ENCODE peak calls at places on chromosomes 12 and 14, in seven cellular contexts. One of them, this sample, is unnamed.

GRCh38 chr14:24943024-24943423 is 106.9 kb downstream of the STXBP6 start:
- DNase-seq in memory B cell: no peak
- DNase-seq in right atrium auricular region: no peak
- DNase-seq in CD4-positive, alpha-beta T cell: no peak
- DNase-seq in activated naive CD8-positive, alpha-beta T cell treated with anti-CD3 and anti-CD28 coated beads, Interleukin-2, amount 50 U/mL, for 24 hours: no peak
- DNase-seq in activated B cell treated with CpG ODN at 0.5 μM for 24 hours: no peak
- DNase-seq in NCI-H1694 treated with DMSO at 0.1 percent for 48 hours: no peak
- DNase-seq in this sample: no peak

GRCh38 chr12:95953000-95953399 is 9.9 kb downstream of the AMDHD1 start:
- DNase-seq in activated B cell treated with CpG ODN at 0.5 μM for 24 hours: no peak
- DNase-seq in NCI-H1694 treated with DMSO at 0.1 percent for 48 hours: no peak
- DNase-seq in right atrium auricular region: no peak
- DNase-seq in activated naive CD8-positive, alpha-beta T cell treated with anti-CD3 and anti-CD28 coated beads, Interleukin-2, amount 50 U/mL, for 24 hours: no peak
- DNase-seq in CD4-positive, alpha-beta T cell: no peak
- DNase-seq in memory B cell: no peak
- DNase-seq in this sample: no peak

GRCh38 chr14:50527970-50528369 is 4.4 kb downstream of the MAP4K5 start:
- DNase-seq in memory B cell: no peak
- DNase-seq in right atrium auricular region: no peak
- DNase-seq in activated B cell treated with CpG ODN at 0.5 μM for 24 hours: no peak
- DNase-seq in activated naive CD8-positive, alpha-beta T cell treated with anti-CD3 and anti-CD28 coated beads, Interleukin-2, amount 50 U/mL, for 24 hours: no peak
- DNase-seq in NCI-H1694 treated with DMSO at 0.1 percent for 48 hours: no peak
- DNase-seq in CD4-positive, alpha-beta T cell: no peak
- DNase-seq in this sample: no peak

GRCh38 chr14:104680056-104680805 is 9.2 kb upstream of the INF2 start:
- DNase-seq in right atrium auricular region: no peak
- DNase-seq in activated B cell treated with CpG ODN at 0.5 μM for 24 hours: no peak
- DNase-seq in activated naive CD8-positive, alpha-beta T cell treated with anti-CD3 and anti-CD28 coated beads, Interleukin-2, amount 50 U/mL, for 24 hours: no peak
- DNase-seq in CD4-positive, alpha-beta T cell: no peak
- DNase-seq in memory B cell: no peak
- DNase-seq in NCI-H1694 treated with DMSO at 0.1 percent for 48 hours: no peak
- DNase-seq in this sample: no peak

GRCh38 chr12:50314629-50315312 is 31.5 kb upstream of the LIMA1 start:
- DNase-seq in activated B cell treated with CpG ODN at 0.5 μM for 24 hours: no peak
- DNase-seq in right atrium auricular region: no peak
- DNase-seq in CD4-positive, alpha-beta T cell: no peak
- DNase-seq in memory B cell: no peak
- DNase-seq in NCI-H1694 treated with DMSO at 0.1 percent for 48 hours: peak; percentile 61
- DNase-seq in activated naive CD8-positive, alpha-beta T cell treated with anti-CD3 and anti-CD28 coated beads, Interleukin-2, amount 50 U/mL, for 24 hours: no peak
- DNase-seq in this sample: no peak

GRCh38 chr12:67096533-67097318 is 172.4 kb upstream of the CAND1 start:
- DNase-seq in memory B cell: no peak
- DNase-seq in activated naive CD8-positive, alpha-beta T cell treated with anti-CD3 and anti-CD28 coated beads, Interleukin-2, amount 50 U/mL, for 24 hours: no peak
- DNase-seq in activated B cell treated with CpG ODN at 0.5 μM for 24 hours: no peak
- DNase-seq in NCI-H1694 treated with DMSO at 0.1 percent for 48 hours: no peak
- DNase-seq in CD4-positive, alpha-beta T cell: no peak
- DNase-seq in right atrium auricular region: no peak
- DNase-seq in this sample: no peak

GRCh38 chr12:107319536-107320030 is 226.2 kb upstream of the CRY1 start:
- DNase-seq in activated B cell treated with CpG ODN at 0.5 μM for 24 hours: no peak
- DNase-seq in right atrium auricular region: no peak
- DNase-seq in memory B cell: no peak
- DNase-seq in activated naive CD8-positive, alpha-beta T cell treated with anti-CD3 and anti-CD28 coated beads, Interleukin-2, amount 50 U/mL, for 24 hours: peak; percentile 22
- DNase-seq in NCI-H1694 treated with DMSO at 0.1 percent for 48 hours: no peak
- DNase-seq in CD4-positive, alpha-beta T cell: no peak
- DNase-seq in this sample: no peak

GRCh38 chr12:6507102-6507998 is 13.4 kb downstream of the NCAPD2 start:
- DNase-seq in memory B cell: no peak
- DNase-seq in activated B cell treated with CpG ODN at 0.5 μM for 24 hours: no peak
- DNase-seq in activated naive CD8-positive, alpha-beta T cell treated with anti-CD3 and anti-CD28 coated beads, Interleukin-2, amount 50 U/mL, for 24 hours: no peak
- DNase-seq in CD4-positive, alpha-beta T cell: no peak
- DNase-seq in right atrium auricular region: no peak
- DNase-seq in NCI-H1694 treated with DMSO at 0.1 percent for 48 hours: no peak
- DNase-seq in this sample: no peak

GRCh38 chr12:108846320-108846719 is 11.1 kb downstream of the SSH1 start:
- DNase-seq in memory B cell: no peak
- DNase-seq in activated naive CD8-positive, alpha-beta T cell treated with anti-CD3 and anti-CD28 coated beads, Interleukin-2, amount 50 U/mL, for 24 hours: no peak
- DNase-seq in NCI-H1694 treated with DMSO at 0.1 percent for 48 hours: peak; percentile 92
- DNase-seq in CD4-positive, alpha-beta T cell: no peak
- DNase-seq in activated B cell treated with CpG ODN at 0.5 μM for 24 hours: no peak
- DNase-seq in right atrium auricular region: no peak
- DNase-seq in this sample: peak; percentile 42

GRCh38 chr12:39252628-39253027 is 190.3 kb downstream of the KIF21A start:
- DNase-seq in activated naive CD8-positive, alpha-beta T cell treated with anti-CD3 and anti-CD28 coated beads, Interleukin-2, amount 50 U/mL, for 24 hours: no peak
- DNase-seq in CD4-positive, alpha-beta T cell: no peak
- DNase-seq in right atrium auricular region: no peak
- DNase-seq in NCI-H1694 treated with DMSO at 0.1 percent for 48 hours: no peak
- DNase-seq in activated B cell treated with CpG ODN at 0.5 μM for 24 hours: no peak
- DNase-seq in memory B cell: no peak
- DNase-seq in this sample: no peak

GRCh38 chr12:123427036-123427769 is 9.3 kb downstream of the RILPL2 start:
- DNase-seq in right atrium auricular region: no peak
- DNase-seq in CD4-positive, alpha-beta T cell: no peak
- DNase-seq in NCI-H1694 treated with DMSO at 0.1 percent for 48 hours: no peak
- DNase-seq in activated B cell treated with CpG ODN at 0.5 μM for 24 hours: peak; percentile 67
- DNase-seq in activated naive CD8-positive, alpha-beta T cell treated with anti-CD3 and anti-CD28 coated beads, Interleukin-2, amount 50 U/mL, for 24 hours: peak; percentile 18
- DNase-seq in memory B cell: peak; percentile 72
- DNase-seq in this sample: no peak

GRCh38 chr12:32586390-32586789 is 92.7 kb upstream of the DNM1L start:
- DNase-seq in memory B cell: no peak
- DNase-seq in activated naive CD8-positive, alpha-beta T cell treated with anti-CD3 and anti-CD28 coated beads, Interleukin-2, amount 50 U/mL, for 24 hours: no peak
- DNase-seq in activated B cell treated with CpG ODN at 0.5 μM for 24 hours: no peak
- DNase-seq in CD4-positive, alpha-beta T cell: no peak
- DNase-seq in right atrium auricular region: no peak
- DNase-seq in NCI-H1694 treated with DMSO at 0.1 percent for 48 hours: peak; percentile 94
- DNase-seq in this sample: no peak

GRCh38 chr12:46473634-46474201 is 101.1 kb upstream of the SLC38A2 start:
- DNase-seq in right atrium auricular region: peak; percentile 87
- DNase-seq in memory B cell: no peak
- DNase-seq in activated naive CD8-positive, alpha-beta T cell treated with anti-CD3 and anti-CD28 coated beads, Interleukin-2, amount 50 U/mL, for 24 hours: no peak
- DNase-seq in activated B cell treated with CpG ODN at 0.5 μM for 24 hours: no peak
- DNase-seq in CD4-positive, alpha-beta T cell: no peak
- DNase-seq in NCI-H1694 treated with DMSO at 0.1 percent for 48 hours: no peak
- DNase-seq in this sample: no peak

GRCh38 chr12:3600039-3600720 is 109.2 kb downstream of the PRMT8 start:
- DNase-seq in activated naive CD8-positive, alpha-beta T cell treated with anti-CD3 and anti-CD28 coated beads, Interleukin-2, amount 50 U/mL, for 24 hours: no peak
- DNase-seq in right atrium auricular region: no peak
- DNase-seq in NCI-H1694 treated with DMSO at 0.1 percent for 48 hours: no peak
- DNase-seq in activated B cell treated with CpG ODN at 0.5 μM for 24 hours: no peak
- DNase-seq in CD4-positive, alpha-beta T cell: no peak
- DNase-seq in memory B cell: no peak
- DNase-seq in this sample: no peak

GRCh38 chr12:66964629-66965028 is 285.8 kb upstream of the GRIP1 start:
- DNase-seq in activated B cell treated with CpG ODN at 0.5 μM for 24 hours: no peak
- DNase-seq in NCI-H1694 treated with DMSO at 0.1 percent for 48 hours: no peak
- DNase-seq in memory B cell: no peak
- DNase-seq in activated naive CD8-positive, alpha-beta T cell treated with anti-CD3 and anti-CD28 coated beads, Interleukin-2, amount 50 U/mL, for 24 hours: peak; percentile 14
- DNase-seq in right atrium auricular region: no peak
- DNase-seq in CD4-positive, alpha-beta T cell: no peak
- DNase-seq in this sample: no peak

GRCh38 chr12:46282829-46283228 is 14.0 kb upstream of the SLC38A1 start:
- DNase-seq in right atrium auricular region: no peak
- DNase-seq in CD4-positive, alpha-beta T cell: no peak
- DNase-seq in activated B cell treated with CpG ODN at 0.5 μM for 24 hours: no peak
- DNase-seq in activated naive CD8-positive, alpha-beta T cell treated with anti-CD3 and anti-CD28 coated beads, Interleukin-2, amount 50 U/mL, for 24 hours: no peak
- DNase-seq in memory B cell: no peak
- DNase-seq in NCI-H1694 treated with DMSO at 0.1 percent for 48 hours: no peak
- DNase-seq in this sample: no peak

GRCh38 chr12:89354630-89354931 is 2.3 kb upstream of the DUSP6 start:
- DNase-seq in CD4-positive, alpha-beta T cell: no peak
- DNase-seq in memory B cell: no peak
- DNase-seq in right atrium auricular region: no peak
- DNase-seq in activated B cell treated with CpG ODN at 0.5 μM for 24 hours: no peak
- DNase-seq in activated naive CD8-positive, alpha-beta T cell treated with anti-CD3 and anti-CD28 coated beads, Interleukin-2, amount 50 U/mL, for 24 hours: no peak
- DNase-seq in NCI-H1694 treated with DMSO at 0.1 percent for 48 hours: no peak
- DNase-seq in this sample: no peak

GRCh38 chr14:52312872-52313492 is 1.1 kb upstream of the PTGER2 start:
- DNase-seq in right atrium auricular region: no peak
- DNase-seq in memory B cell: no peak
- DNase-seq in activated B cell treated with CpG ODN at 0.5 μM for 24 hours: no peak
- DNase-seq in activated naive CD8-positive, alpha-beta T cell treated with anti-CD3 and anti-CD28 coated beads, Interleukin-2, amount 50 U/mL, for 24 hours: no peak
- DNase-seq in CD4-positive, alpha-beta T cell: no peak
- DNase-seq in NCI-H1694 treated with DMSO at 0.1 percent for 48 hours: no peak
- DNase-seq in this sample: no peak

GRCh38 chr12:18141583-18141982 is 51.6 kb upstream of the RERGL start:
- DNase-seq in CD4-positive, alpha-beta T cell: no peak
- DNase-seq in right atrium auricular region: no peak
- DNase-seq in memory B cell: no peak
- DNase-seq in activated naive CD8-positive, alpha-beta T cell treated with anti-CD3 and anti-CD28 coated beads, Interleukin-2, amount 50 U/mL, for 24 hours: no peak
- DNase-seq in activated B cell treated with CpG ODN at 0.5 μM for 24 hours: no peak
- DNase-seq in NCI-H1694 treated with DMSO at 0.1 percent for 48 hours: no peak
- DNase-seq in this sample: no peak

GRCh38 chr14:21070083-21070609 is at the start of gene ARHGEF40:
- DNase-seq in memory B cell: no peak
- DNase-seq in activated naive CD8-positive, alpha-beta T cell treated with anti-CD3 and anti-CD28 coated beads, Interleukin-2, amount 50 U/mL, for 24 hours: peak; percentile 27
- DNase-seq in CD4-positive, alpha-beta T cell: no peak
- DNase-seq in NCI-H1694 treated with DMSO at 0.1 percent for 48 hours: no peak
- DNase-seq in right atrium auricular region: no peak
- DNase-seq in activated B cell treated with CpG ODN at 0.5 μM for 24 hours: peak; percentile 43
- DNase-seq in this sample: peak; percentile 37

GRCh38 chr12:132904718-132905328 is 17.4 kb upstream of the CHFR start:
- DNase-seq in activated naive CD8-positive, alpha-beta T cell treated with anti-CD3 and anti-CD28 coated beads, Interleukin-2, amount 50 U/mL, for 24 hours: peak; percentile 93
- DNase-seq in CD4-positive, alpha-beta T cell: peak; percentile 94
- DNase-seq in activated B cell treated with CpG ODN at 0.5 μM for 24 hours: peak; percentile 77
- DNase-seq in NCI-H1694 treated with DMSO at 0.1 percent for 48 hours: no peak
- DNase-seq in right atrium auricular region: peak; percentile 82
- DNase-seq in memory B cell: peak; percentile 79
- DNase-seq in this sample: no peak

GRCh38 chr14:105023791-105024480 is 3.1 kb upstream of the CDCA4 start:
- DNase-seq in activated naive CD8-positive, alpha-beta T cell treated with anti-CD3 and anti-CD28 coated beads, Interleukin-2, amount 50 U/mL, for 24 hours: no peak
- DNase-seq in NCI-H1694 treated with DMSO at 0.1 percent for 48 hours: no peak
- DNase-seq in activated B cell treated with CpG ODN at 0.5 μM for 24 hours: no peak
- DNase-seq in memory B cell: no peak
- DNase-seq in right atrium auricular region: no peak
- DNase-seq in CD4-positive, alpha-beta T cell: no peak
- DNase-seq in this sample: no peak

GRCh38 chr14:102909462-102909861 is 13.0 kb upstream of the AMN start:
- DNase-seq in NCI-H1694 treated with DMSO at 0.1 percent for 48 hours: no peak
- DNase-seq in right atrium auricular region: no peak
- DNase-seq in activated naive CD8-positive, alpha-beta T cell treated with anti-CD3 and anti-CD28 coated beads, Interleukin-2, amount 50 U/mL, for 24 hours: no peak
- DNase-seq in activated B cell treated with CpG ODN at 0.5 μM for 24 hours: no peak
- DNase-seq in memory B cell: no peak
- DNase-seq in CD4-positive, alpha-beta T cell: no peak
- DNase-seq in this sample: no peak

GRCh38 chr12:26939192-26939832 is 1.0 kb downstream of the FGFR1OP2 start:
- DNase-seq in activated B cell treated with CpG ODN at 0.5 μM for 24 hours: no peak
- DNase-seq in NCI-H1694 treated with DMSO at 0.1 percent for 48 hours: no peak
- DNase-seq in activated naive CD8-positive, alpha-beta T cell treated with anti-CD3 and anti-CD28 coated beads, Interleukin-2, amount 50 U/mL, for 24 hours: no peak
- DNase-seq in memory B cell: no peak
- DNase-seq in right atrium auricular region: no peak
- DNase-seq in CD4-positive, alpha-beta T cell: no peak
- DNase-seq in this sample: no peak

GRCh38 chr12:120775862-120776552 is 50.4 kb downstream of the ACADS start:
- DNase-seq in CD4-positive, alpha-beta T cell: no peak
- DNase-seq in right atrium auricular region: no peak
- DNase-seq in activated B cell treated with CpG ODN at 0.5 μM for 24 hours: no peak
- DNase-seq in activated naive CD8-positive, alpha-beta T cell treated with anti-CD3 and anti-CD28 coated beads, Interleukin-2, amount 50 U/mL, for 24 hours: no peak
- DNase-seq in memory B cell: no peak
- DNase-seq in NCI-H1694 treated with DMSO at 0.1 percent for 48 hours: no peak
- DNase-seq in this sample: no peak

GRCh38 chr12:19833775-19834501 is 394.6 kb downstream of the AEBP2 start:
- DNase-seq in CD4-positive, alpha-beta T cell: no peak
- DNase-seq in activated B cell treated with CpG ODN at 0.5 μM for 24 hours: no peak
- DNase-seq in memory B cell: no peak
- DNase-seq in activated naive CD8-positive, alpha-beta T cell treated with anti-CD3 and anti-CD28 coated beads, Interleukin-2, amount 50 U/mL, for 24 hours: peak; percentile 20
- DNase-seq in NCI-H1694 treated with DMSO at 0.1 percent for 48 hours: no peak
- DNase-seq in right atrium auricular region: no peak
- DNase-seq in this sample: no peak

GRCh38 chr12:110694330-110694891 is 5.5 kb upstream of the HVCN1 start:
- DNase-seq in memory B cell: no peak
- DNase-seq in CD4-positive, alpha-beta T cell: no peak
- DNase-seq in activated naive CD8-positive, alpha-beta T cell treated with anti-CD3 and anti-CD28 coated beads, Interleukin-2, amount 50 U/mL, for 24 hours: no peak
- DNase-seq in right atrium auricular region: peak; percentile 73
- DNase-seq in NCI-H1694 treated with DMSO at 0.1 percent for 48 hours: no peak
- DNase-seq in activated B cell treated with CpG ODN at 0.5 μM for 24 hours: no peak
- DNase-seq in this sample: peak; percentile 15

GRCh38 chr12:56517854-56518253 is 3.8 kb upstream of the RBMS2 start:
- DNase-seq in CD4-positive, alpha-beta T cell: no peak
- DNase-seq in memory B cell: no peak
- DNase-seq in NCI-H1694 treated with DMSO at 0.1 percent for 48 hours: no peak
- DNase-seq in activated naive CD8-positive, alpha-beta T cell treated with anti-CD3 and anti-CD28 coated beads, Interleukin-2, amount 50 U/mL, for 24 hours: no peak
- DNase-seq in right atrium auricular region: no peak
- DNase-seq in activated B cell treated with CpG ODN at 0.5 μM for 24 hours: no peak
- DNase-seq in this sample: no peak

GRCh38 chr14:85599939-85600338 is 70.0 kb downstream of the FLRT2 start:
- DNase-seq in CD4-positive, alpha-beta T cell: no peak
- DNase-seq in NCI-H1694 treated with DMSO at 0.1 percent for 48 hours: no peak
- DNase-seq in activated naive CD8-positive, alpha-beta T cell treated with anti-CD3 and anti-CD28 coated beads, Interleukin-2, amount 50 U/mL, for 24 hours: no peak
- DNase-seq in right atrium auricular region: no peak
- DNase-seq in activated B cell treated with CpG ODN at 0.5 μM for 24 hours: no peak
- DNase-seq in memory B cell: no peak
- DNase-seq in this sample: no peak

GRCh38 chr12:77947326-77947725 is 116.6 kb downstream of the NAV3 start:
- DNase-seq in activated naive CD8-positive, alpha-beta T cell treated with anti-CD3 and anti-CD28 coated beads, Interleukin-2, amount 50 U/mL, for 24 hours: no peak
- DNase-seq in memory B cell: no peak
- DNase-seq in CD4-positive, alpha-beta T cell: no peak
- DNase-seq in NCI-H1694 treated with DMSO at 0.1 percent for 48 hours: no peak
- DNase-seq in right atrium auricular region: no peak
- DNase-seq in activated B cell treated with CpG ODN at 0.5 μM for 24 hours: no peak
- DNase-seq in this sample: no peak

GRCh38 chr12:74537126-74537706 is 419 bp upstream of the ATXN7L3B start:
- DNase-seq in right atrium auricular region: no peak
- DNase-seq in activated naive CD8-positive, alpha-beta T cell treated with anti-CD3 and anti-CD28 coated beads, Interleukin-2, amount 50 U/mL, for 24 hours: no peak
- DNase-seq in activated B cell treated with CpG ODN at 0.5 μM for 24 hours: no peak
- DNase-seq in memory B cell: no peak
- DNase-seq in CD4-positive, alpha-beta T cell: no peak
- DNase-seq in NCI-H1694 treated with DMSO at 0.1 percent for 48 hours: peak; percentile 77
- DNase-seq in this sample: no peak

GRCh38 chr14:70567791-70568190 is 32.7 kb downstream of the MED6 start:
- DNase-seq in activated naive CD8-positive, alpha-beta T cell treated with anti-CD3 and anti-CD28 coated beads, Interleukin-2, amount 50 U/mL, for 24 hours: no peak
- DNase-seq in CD4-positive, alpha-beta T cell: no peak
- DNase-seq in memory B cell: no peak
- DNase-seq in NCI-H1694 treated with DMSO at 0.1 percent for 48 hours: peak; percentile 43
- DNase-seq in activated B cell treated with CpG ODN at 0.5 μM for 24 hours: no peak
- DNase-seq in right atrium auricular region: no peak
- DNase-seq in this sample: no peak

GRCh38 chr12:106861984-106862894 is 87.8 kb downstream of the RIC8B start:
- DNase-seq in right atrium auricular region: no peak
- DNase-seq in CD4-positive, alpha-beta T cell: no peak
- DNase-seq in activated B cell treated with CpG ODN at 0.5 μM for 24 hours: no peak
- DNase-seq in NCI-H1694 treated with DMSO at 0.1 percent for 48 hours: no peak
- DNase-seq in memory B cell: no peak
- DNase-seq in activated naive CD8-positive, alpha-beta T cell treated with anti-CD3 and anti-CD28 coated beads, Interleukin-2, amount 50 U/mL, for 24 hours: no peak
- DNase-seq in this sample: no peak

GRCh38 chr14:104120281-104120741 is 18.1 kb upstream of the KIF26A start:
- DNase-seq in activated B cell treated with CpG ODN at 0.5 μM for 24 hours: no peak
- DNase-seq in NCI-H1694 treated with DMSO at 0.1 percent for 48 hours: no peak
- DNase-seq in CD4-positive, alpha-beta T cell: no peak
- DNase-seq in memory B cell: no peak
- DNase-seq in activated naive CD8-positive, alpha-beta T cell treated with anti-CD3 and anti-CD28 coated beads, Interleukin-2, amount 50 U/mL, for 24 hours: no peak
- DNase-seq in right atrium auricular region: no peak
- DNase-seq in this sample: no peak

GRCh38 chr12:102955926-102956737 is 1.3 kb upstream of the ASCL1 start:
- DNase-seq in activated naive CD8-positive, alpha-beta T cell treated with anti-CD3 and anti-CD28 coated beads, Interleukin-2, amount 50 U/mL, for 24 hours: no peak
- DNase-seq in activated B cell treated with CpG ODN at 0.5 μM for 24 hours: no peak
- DNase-seq in memory B cell: no peak
- DNase-seq in NCI-H1694 treated with DMSO at 0.1 percent for 48 hours: no peak
- DNase-seq in CD4-positive, alpha-beta T cell: no peak
- DNase-seq in right atrium auricular region: no peak
- DNase-seq in this sample: peak; percentile 18

GRCh38 chr12:110012137-110012536 is 12.9 kb downstream of the ANKRD13A start:
- DNase-seq in NCI-H1694 treated with DMSO at 0.1 percent for 48 hours: no peak
- DNase-seq in activated B cell treated with CpG ODN at 0.5 μM for 24 hours: peak; percentile 60
- DNase-seq in CD4-positive, alpha-beta T cell: no peak
- DNase-seq in right atrium auricular region: no peak
- DNase-seq in activated naive CD8-positive, alpha-beta T cell treated with anti-CD3 and anti-CD28 coated beads, Interleukin-2, amount 50 U/mL, for 24 hours: peak; percentile 25
- DNase-seq in memory B cell: peak; percentile 55
- DNase-seq in this sample: no peak

GRCh38 chr12:7108928-7109920 is at the start of gene C1RL:
- DNase-seq in CD4-positive, alpha-beta T cell: peak; percentile 84
- DNase-seq in right atrium auricular region: peak; percentile 97
- DNase-seq in memory B cell: peak; percentile 93
- DNase-seq in activated B cell treated with CpG ODN at 0.5 μM for 24 hours: peak; percentile 83
- DNase-seq in activated naive CD8-positive, alpha-beta T cell treated with anti-CD3 and anti-CD28 coated beads, Interleukin-2, amount 50 U/mL, for 24 hours: peak; percentile 94
- DNase-seq in NCI-H1694 treated with DMSO at 0.1 percent for 48 hours: peak; percentile 50
- DNase-seq in this sample: peak; percentile 60

GRCh38 chr14:58073516-58073915 is 78.5 kb downstream of the ARMH4 start:
- DNase-seq in NCI-H1694 treated with DMSO at 0.1 percent for 48 hours: no peak
- DNase-seq in activated naive CD8-positive, alpha-beta T cell treated with anti-CD3 and anti-CD28 coated beads, Interleukin-2, amount 50 U/mL, for 24 hours: no peak
- DNase-seq in CD4-positive, alpha-beta T cell: no peak
- DNase-seq in memory B cell: no peak
- DNase-seq in activated B cell treated with CpG ODN at 0.5 μM for 24 hours: no peak
- DNase-seq in right atrium auricular region: no peak
- DNase-seq in this sample: no peak

This sample was measured in hypothalamus.